ENCODE peak calls at places on chromosomes 16 and 17, in six cellular contexts. One of them, this sample, is unnamed.

GRCh38 chr17:42361781-42362186 is 26.5 kb downstream of the STAT3 start:
- DNase-seq in right atrium auricular region: no peak
- DNase-seq in left colon: no peak
- DNase-seq in COR-L47: peak; percentile 12
- DNase-seq in stimulated activated CD8-positive, alpha-beta memory T cell treated with anti-CD3 and anti-CD28 coated beads, Interleukin-2, amount 100 ng/mL, for 48 hours: no peak
- DNase-seq in NCI-H1436: no peak
- DNase-seq in this sample: no peak

GRCh38 chr16:85975421-85976100 is 76.6 kb downstream of the IRF8 start:
- DNase-seq in right atrium auricular region: no peak
- DNase-seq in left colon: peak; percentile 61
- DNase-seq in COR-L47: no peak
- DNase-seq in stimulated activated CD8-positive, alpha-beta memory T cell treated with anti-CD3 and anti-CD28 coated beads, Interleukin-2, amount 100 ng/mL, for 48 hours: no peak
- DNase-seq in NCI-H1436: no peak
- DNase-seq in this sample: no peak

GRCh38 chr17:45719335-45720071 is 64.6 kb upstream of the CRHR1 start:
- DNase-seq in right atrium auricular region: no peak
- DNase-seq in left colon: no peak
- DNase-seq in COR-L47: no peak
- DNase-seq in stimulated activated CD8-positive, alpha-beta memory T cell treated with anti-CD3 and anti-CD28 coated beads, Interleukin-2, amount 100 ng/mL, for 48 hours: no peak
- DNase-seq in NCI-H1436: no peak
- DNase-seq in this sample: peak; percentile 15

GRCh38 chr16:30794634-30795033 is 7.6 kb upstream of the ZNF629 start:
- DNase-seq in right atrium auricular region: no peak
- DNase-seq in left colon: no peak
- DNase-seq in COR-L47: no peak
- DNase-seq in stimulated activated CD8-positive, alpha-beta memory T cell treated with anti-CD3 and anti-CD28 coated beads, Interleukin-2, amount 100 ng/mL, for 48 hours: no peak
- DNase-seq in NCI-H1436: no peak
- DNase-seq in this sample: no peak

GRCh38 chr17:50631908-50632571 is 2.6 kb upstream of the ABCC3 start:
- DNase-seq in right atrium auricular region: no peak
- DNase-seq in left colon: no peak
- DNase-seq in COR-L47: no peak
- DNase-seq in stimulated activated CD8-positive, alpha-beta memory T cell treated with anti-CD3 and anti-CD28 coated beads, Interleukin-2, amount 100 ng/mL, for 48 hours: no peak
- DNase-seq in NCI-H1436: no peak
- DNase-seq in this sample: no peak

GRCh38 chr16:21244798-21245197 is 11.3 kb downstream of the ANKS4B start:
- DNase-seq in right atrium auricular region: no peak
- DNase-seq in left colon: no peak
- DNase-seq in COR-L47: no peak
- DNase-seq in stimulated activated CD8-positive, alpha-beta memory T cell treated with anti-CD3 and anti-CD28 coated beads, Interleukin-2, amount 100 ng/mL, for 48 hours: no peak
- DNase-seq in NCI-H1436: no peak
- DNase-seq in this sample: no peak

GRCh38 chr17:48909796-48910195 is 1.6 kb downstream of the UBE2Z start:
- DNase-seq in right atrium auricular region: no peak
- DNase-seq in left colon: no peak
- DNase-seq in COR-L47: no peak
- DNase-seq in stimulated activated CD8-positive, alpha-beta memory T cell treated with anti-CD3 and anti-CD28 coated beads, Interleukin-2, amount 100 ng/mL, for 48 hours: no peak
- DNase-seq in NCI-H1436: no peak
- DNase-seq in this sample: no peak

GRCh38 chr16:68823401-68823800 is 19.9 kb upstream of the TANGO6 start:
- DNase-seq in right atrium auricular region: no peak
- DNase-seq in left colon: no peak
- DNase-seq in COR-L47: no peak
- DNase-seq in stimulated activated CD8-positive, alpha-beta memory T cell treated with anti-CD3 and anti-CD28 coated beads, Interleukin-2, amount 100 ng/mL, for 48 hours: no peak
- DNase-seq in NCI-H1436: no peak
- DNase-seq in this sample: peak; percentile 69

GRCh38 chr17:21127508-21128077 is 829 bp downstream of the DHRS7B start:
- DNase-seq in right atrium auricular region: no peak
- DNase-seq in left colon: no peak
- DNase-seq in COR-L47: no peak
- DNase-seq in stimulated activated CD8-positive, alpha-beta memory T cell treated with anti-CD3 and anti-CD28 coated beads, Interleukin-2, amount 100 ng/mL, for 48 hours: no peak
- DNase-seq in NCI-H1436: no peak
- DNase-seq in this sample: no peak

GRCh38 chr17:33292981-33293867 is at the start of gene ASIC2:
- DNase-seq in right atrium auricular region: no peak
- DNase-seq in left colon: peak; percentile 63
- DNase-seq in COR-L47: no peak
- DNase-seq in stimulated activated CD8-positive, alpha-beta memory T cell treated with anti-CD3 and anti-CD28 coated beads, Interleukin-2, amount 100 ng/mL, for 48 hours: no peak
- DNase-seq in NCI-H1436: no peak
- DNase-seq in this sample: no peak

GRCh38 chr17:55177159-55177913 is 87.4 kb upstream of the HLF start:
- DNase-seq in right atrium auricular region: no peak
- DNase-seq in left colon: no peak
- DNase-seq in COR-L47: peak; percentile 36
- DNase-seq in stimulated activated CD8-positive, alpha-beta memory T cell treated with anti-CD3 and anti-CD28 coated beads, Interleukin-2, amount 100 ng/mL, for 48 hours: no peak
- DNase-seq in NCI-H1436: no peak
- DNase-seq in this sample: no peak

GRCh38 chr16:29029168-29029994 is 44.5 kb downstream of the LAT start:
- DNase-seq in right atrium auricular region: no peak
- DNase-seq in left colon: peak; percentile 24
- DNase-seq in COR-L47: no peak
- DNase-seq in stimulated activated CD8-positive, alpha-beta memory T cell treated with anti-CD3 and anti-CD28 coated beads, Interleukin-2, amount 100 ng/mL, for 48 hours: peak; percentile 83
- DNase-seq in NCI-H1436: no peak
- DNase-seq in this sample: peak; percentile 81

GRCh38 chr16:25108054-25108453 is 3.5 kb upstream of the LCMT1 start:
- DNase-seq in right atrium auricular region: no peak
- DNase-seq in left colon: peak; percentile 51
- DNase-seq in COR-L47: no peak
- DNase-seq in stimulated activated CD8-positive, alpha-beta memory T cell treated with anti-CD3 and anti-CD28 coated beads, Interleukin-2, amount 100 ng/mL, for 48 hours: no peak
- DNase-seq in NCI-H1436: peak; percentile 4
- DNase-seq in this sample: no peak

GRCh38 chr17:79043191-79043930 is 19.4 kb downstream of the C1QTNF1 start:
- DNase-seq in right atrium auricular region: no peak
- DNase-seq in left colon: no peak
- DNase-seq in COR-L47: no peak
- DNase-seq in stimulated activated CD8-positive, alpha-beta memory T cell treated with anti-CD3 and anti-CD28 coated beads, Interleukin-2, amount 100 ng/mL, for 48 hours: no peak
- DNase-seq in NCI-H1436: no peak
- DNase-seq in this sample: no peak

GRCh38 chr17:42832213-42832933 is 824 bp upstream of the PSME3 start:
- DNase-seq in right atrium auricular region: no peak
- DNase-seq in left colon: no peak
- DNase-seq in COR-L47: no peak
- DNase-seq in stimulated activated CD8-positive, alpha-beta memory T cell treated with anti-CD3 and anti-CD28 coated beads, Interleukin-2, amount 100 ng/mL, for 48 hours: no peak
- DNase-seq in NCI-H1436: no peak
- DNase-seq in this sample: no peak

GRCh38 chr16:29807426-29808218 is 1.3 kb downstream of the MAZ start:
- DNase-seq in right atrium auricular region: peak; percentile 91
- DNase-seq in left colon: peak; percentile 91
- DNase-seq in COR-L47: peak; percentile 86
- DNase-seq in stimulated activated CD8-positive, alpha-beta memory T cell treated with anti-CD3 and anti-CD28 coated beads, Interleukin-2, amount 100 ng/mL, for 48 hours: peak; percentile 80
- DNase-seq in NCI-H1436: peak; percentile 90
- DNase-seq in this sample: peak; percentile 76

GRCh38 chr16:66964049-66964448 is 3.0 kb downstream of the CES3 start:
- DNase-seq in right atrium auricular region: no peak
- DNase-seq in left colon: no peak
- DNase-seq in COR-L47: peak; percentile 62
- DNase-seq in stimulated activated CD8-positive, alpha-beta memory T cell treated with anti-CD3 and anti-CD28 coated beads, Interleukin-2, amount 100 ng/mL, for 48 hours: no peak
- DNase-seq in NCI-H1436: no peak
- DNase-seq in this sample: no peak

GRCh38 chr17:12591336-12591735 is 74.4 kb upstream of the MYOCD start:
- DNase-seq in right atrium auricular region: no peak
- DNase-seq in left colon: no peak
- DNase-seq in COR-L47: no peak
- DNase-seq in stimulated activated CD8-positive, alpha-beta memory T cell treated with anti-CD3 and anti-CD28 coated beads, Interleukin-2, amount 100 ng/mL, for 48 hours: no peak
- DNase-seq in NCI-H1436: no peak
- DNase-seq in this sample: no peak

GRCh38 chr16:56260378-56260987 is 69.2 kb downstream of the GNAO1 start:
- DNase-seq in right atrium auricular region: no peak
- DNase-seq in left colon: no peak
- DNase-seq in COR-L47: no peak
- DNase-seq in stimulated activated CD8-positive, alpha-beta memory T cell treated with anti-CD3 and anti-CD28 coated beads, Interleukin-2, amount 100 ng/mL, for 48 hours: no peak
- DNase-seq in NCI-H1436: no peak
- DNase-seq in this sample: no peak